ENCODE peak calls at places on chromosomes 6 and 20, in ten cellular contexts. One of them, this sample, is unnamed.

GRCh38 chr6:99393366-99393697 is 663 bp downstream of the COQ3 start:
- DNase-seq in ascending aorta: no peak
- DNase-seq in LNCaP clone FGC: no peak
- DNase-seq in brain microvascular endothelial cell: no peak
- DNase-seq in HFF-Myc: no peak
- DNase-seq in AG04450: no peak
- DNase-seq in BJ: no peak
- DNase-seq in left lung: no peak
- DNase-seq in lower lobe of right lung: no peak
- DNase-seq in A549: no peak
- DNase-seq in this sample: no peak

GRCh38 chr20:20732641-20733040 is 20.2 kb upstream of the RALGAPA2 start:
- DNase-seq in AG04450: no peak
- DNase-seq in brain microvascular endothelial cell: no peak
- DNase-seq in lower lobe of right lung: no peak
- DNase-seq in LNCaP clone FGC: no peak
- DNase-seq in BJ: no peak
- DNase-seq in left lung: no peak
- DNase-seq in HFF-Myc: no peak
- DNase-seq in ascending aorta: no peak
- DNase-seq in A549: no peak
- DNase-seq in this sample: no peak

GRCh38 chr6:100549406-100550167 is 84.9 kb upstream of the SIM1 start:
- DNase-seq in left lung: no peak
- DNase-seq in AG04450: peak
- DNase-seq in A549: no peak
- DNase-seq in BJ: peak
- DNase-seq in lower lobe of right lung: no peak
- DNase-seq in brain microvascular endothelial cell: peak
- DNase-seq in LNCaP clone FGC: no peak
- DNase-seq in ascending aorta: no peak
- DNase-seq in HFF-Myc: no peak
- DNase-seq in this sample: no peak

GRCh38 chr6:79167931-79168694 is 66.4 kb downstream of the HMGN3 start:
- DNase-seq in HFF-Myc: no peak
- DNase-seq in lower lobe of right lung: no peak
- DNase-seq in BJ: no peak
- DNase-seq in LNCaP clone FGC: no peak
- DNase-seq in brain microvascular endothelial cell: peak
- DNase-seq in ascending aorta: no peak
- DNase-seq in A549: no peak
- DNase-seq in AG04450: no peak
- DNase-seq in left lung: no peak
- DNase-seq in this sample: no peak

GRCh38 chr6:170443151-170443662 is 109.9 kb downstream of the PSMB1 start:
- DNase-seq in AG04450: no peak
- DNase-seq in lower lobe of right lung: no peak
- DNase-seq in HFF-Myc: no peak
- DNase-seq in A549: no peak
- DNase-seq in ascending aorta: peak
- DNase-seq in left lung: no peak
- DNase-seq in LNCaP clone FGC: no peak
- DNase-seq in brain microvascular endothelial cell: no peak
- DNase-seq in BJ: no peak
- DNase-seq in this sample: no peak

GRCh38 chr20:23128461-23129125 is 42.5 kb upstream of the CD93 start:
- DNase-seq in A549: no peak
- DNase-seq in ascending aorta: no peak
- DNase-seq in BJ: no peak
- DNase-seq in LNCaP clone FGC: no peak
- DNase-seq in AG04450: no peak
- DNase-seq in brain microvascular endothelial cell: no peak
- DNase-seq in lower lobe of right lung: no peak
- DNase-seq in HFF-Myc: no peak
- DNase-seq in left lung: peak
- DNase-seq in this sample: no peak

GRCh38 chr6:36873612-36874011 is 991 bp downstream of the PPIL1 start:
- DNase-seq in AG04450: no peak
- DNase-seq in ascending aorta: no peak
- DNase-seq in A549: peak
- DNase-seq in left lung: no peak
- DNase-seq in HFF-Myc: no peak
- DNase-seq in BJ: no peak
- DNase-seq in LNCaP clone FGC: no peak
- DNase-seq in lower lobe of right lung: no peak
- DNase-seq in brain microvascular endothelial cell: no peak
- DNase-seq in this sample: no peak

GRCh38 chr6:18264338-18265098 is at the start of gene DEK:
- DNase-seq in left lung: peak
- DNase-seq in HFF-Myc: peak
- DNase-seq in AG04450: peak
- DNase-seq in LNCaP clone FGC: no peak
- DNase-seq in lower lobe of right lung: peak
- DNase-seq in A549: peak
- DNase-seq in BJ: no peak
- DNase-seq in brain microvascular endothelial cell: peak
- DNase-seq in ascending aorta: peak
- DNase-seq in this sample: peak

GRCh38 chr6:22003219-22003779 is 293.5 kb downstream of the PRL start:
- DNase-seq in A549: no peak
- DNase-seq in left lung: no peak
- DNase-seq in AG04450: no peak
- DNase-seq in lower lobe of right lung: no peak
- DNase-seq in ascending aorta: no peak
- DNase-seq in BJ: peak
- DNase-seq in brain microvascular endothelial cell: no peak
- DNase-seq in HFF-Myc: no peak
- DNase-seq in LNCaP clone FGC: no peak
- DNase-seq in this sample: no peak

GRCh38 chr6:17419189-17419575 is 25.8 kb downstream of the CAP2 start:
- DNase-seq in ascending aorta: no peak
- DNase-seq in brain microvascular endothelial cell: no peak
- DNase-seq in LNCaP clone FGC: no peak
- DNase-seq in lower lobe of right lung: no peak
- DNase-seq in BJ: peak
- DNase-seq in HFF-Myc: no peak
- DNase-seq in left lung: no peak
- DNase-seq in AG04450: no peak
- DNase-seq in A549: no peak
- DNase-seq in this sample: no peak

GRCh38 chr6:144285798-144286502 is 815 bp downstream of the UTRN start:
- DNase-seq in left lung: peak
- DNase-seq in BJ: no peak
- DNase-seq in AG04450: no peak
- DNase-seq in brain microvascular endothelial cell: peak
- DNase-seq in lower lobe of right lung: peak
- DNase-seq in A549: peak
- DNase-seq in LNCaP clone FGC: peak
- DNase-seq in HFF-Myc: no peak
- DNase-seq in ascending aorta: peak
- DNase-seq in this sample: no peak

GRCh38 chr20:57246008-57246407 is 20.4 kb downstream of the BMP7 start:
- DNase-seq in brain microvascular endothelial cell: no peak
- DNase-seq in left lung: no peak
- DNase-seq in ascending aorta: no peak
- DNase-seq in A549: no peak
- DNase-seq in lower lobe of right lung: no peak
- DNase-seq in LNCaP clone FGC: no peak
- DNase-seq in AG04450: no peak
- DNase-seq in HFF-Myc: no peak
- DNase-seq in BJ: no peak
- DNase-seq in this sample: no peak
- H3K4me3 ChIP-seq in brain microvascular endothelial cell: no peak
- H3K4me3 ChIP-seq in left lung: no peak
- H3K4me3 ChIP-seq in ascending aorta: no peak
- H3K4me3 ChIP-seq in A549: no peak
- H3K4me3 ChIP-seq in lower lobe of right lung: no peak
- H3K4me3 ChIP-seq in LNCaP clone FGC: no peak
- H3K4me3 ChIP-seq in AG04450: no peak
- H3K4me3 ChIP-seq in HFF-Myc: no peak
- H3K4me3 ChIP-seq in BJ: no peak
- H3K4me3 ChIP-seq in this sample: no peak

DNA sequence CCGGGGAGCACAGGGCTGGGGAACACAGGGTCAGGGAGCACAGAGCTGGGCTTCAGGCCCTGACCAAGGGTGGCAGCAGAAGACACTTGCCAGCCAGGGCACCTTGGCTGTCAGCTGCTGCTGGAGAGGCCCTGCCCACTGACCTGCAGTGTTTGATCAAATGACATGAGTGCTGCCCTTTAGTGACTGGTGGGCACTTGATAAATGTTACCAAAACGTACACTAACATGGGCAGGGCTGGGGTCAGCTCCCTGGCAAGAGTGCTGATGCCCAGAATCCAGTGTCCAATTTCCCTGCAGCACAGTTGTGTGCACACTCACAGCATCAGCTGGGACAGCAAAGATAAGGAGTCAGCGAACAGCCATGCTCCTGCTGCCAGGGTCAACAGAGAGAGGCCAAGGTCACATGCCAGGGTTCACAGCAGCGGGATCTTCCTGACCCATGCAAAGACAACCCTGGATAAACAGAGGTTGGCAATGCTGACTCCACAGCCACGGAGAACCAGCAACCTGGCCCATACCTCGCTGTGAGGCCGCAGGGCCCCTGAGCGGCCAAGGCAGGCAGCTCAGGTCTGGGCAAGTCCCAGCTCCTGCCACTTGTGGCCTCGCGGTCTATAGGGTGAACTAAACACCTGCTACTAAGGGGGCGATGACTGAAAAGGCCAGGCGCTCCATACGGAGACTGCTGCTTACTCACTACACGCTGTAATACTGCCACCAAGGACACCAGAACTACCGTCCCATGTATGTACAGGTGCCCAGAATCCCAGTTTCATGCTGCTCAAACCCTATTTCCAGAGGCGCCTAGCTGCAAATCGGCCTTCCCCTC is 46.3 kb downstream of the NINL start:
- DNase-seq in A549: no peak
- DNase-seq in BJ: no peak
- DNase-seq in HFF-Myc: no peak
- DNase-seq in ascending aorta: no peak
- DNase-seq in LNCaP clone FGC: no peak
- DNase-seq in left lung: peak
- DNase-seq in brain microvascular endothelial cell: no peak
- DNase-seq in AG04450: no peak
- DNase-seq in lower lobe of right lung: no peak
- DNase-seq in this sample: no peak
- H3K4me3 ChIP-seq in A549: no peak
- H3K4me3 ChIP-seq in BJ: no peak
- H3K4me3 ChIP-seq in HFF-Myc: no peak
- H3K4me3 ChIP-seq in ascending aorta: peak
- H3K4me3 ChIP-seq in LNCaP clone FGC: no peak
- H3K4me3 ChIP-seq in left lung: no peak
- H3K4me3 ChIP-seq in brain microvascular endothelial cell: no peak
- H3K4me3 ChIP-seq in AG04450: no peak
- H3K4me3 ChIP-seq in lower lobe of right lung: peak
- H3K4me3 ChIP-seq in this sample: no peak

DNA sequence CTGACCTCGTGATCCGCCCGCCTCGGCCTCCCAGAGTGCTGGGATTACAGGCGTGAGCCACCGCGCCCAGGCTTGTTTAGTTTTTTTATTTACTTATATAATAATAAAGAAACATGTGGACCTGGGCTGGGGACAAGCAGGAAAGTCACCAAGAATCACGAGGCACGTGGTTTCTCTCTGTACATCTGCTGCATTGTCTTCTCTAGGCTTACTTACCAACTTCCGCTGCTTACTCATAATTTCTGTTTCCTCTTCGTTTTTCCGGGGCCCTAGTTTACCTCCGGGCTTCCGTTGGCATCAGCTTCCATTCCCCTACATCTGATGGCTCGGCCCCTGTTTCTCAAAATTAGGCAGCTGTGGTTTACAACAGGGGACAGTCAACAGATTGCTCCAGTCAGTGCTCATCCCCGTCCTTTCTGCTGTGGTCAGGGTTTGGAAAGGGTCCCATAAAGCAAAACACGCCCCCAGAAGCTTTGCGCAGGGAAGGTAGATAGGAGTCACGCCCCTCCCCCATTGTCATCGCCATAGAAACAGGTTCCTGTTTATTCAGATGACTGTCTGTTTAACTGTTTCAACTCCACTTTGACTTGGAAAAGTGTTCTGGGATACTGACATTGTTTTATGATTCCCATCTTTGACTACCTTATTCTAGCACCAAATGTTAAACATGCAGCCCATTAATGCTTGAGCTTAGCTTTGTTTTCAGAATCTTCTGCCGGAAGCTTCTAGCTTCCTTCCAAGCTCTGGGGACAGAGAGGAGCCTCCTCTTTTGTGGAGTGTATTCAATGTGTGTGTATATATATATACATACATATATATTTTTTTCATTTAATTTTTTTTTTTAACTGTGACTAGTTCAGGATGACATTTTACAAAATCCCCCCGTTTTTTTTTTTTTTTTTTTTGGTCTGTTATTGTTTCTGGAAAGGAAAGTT is 32.0 kb upstream of the TXLNB start:
- DNase-seq in brain microvascular endothelial cell: peak
- DNase-seq in ascending aorta: peak
- DNase-seq in AG04450: peak
- DNase-seq in HFF-Myc: peak
- DNase-seq in LNCaP clone FGC: no peak
- DNase-seq in A549: no peak
- DNase-seq in lower lobe of right lung: peak
- DNase-seq in BJ: no peak
- DNase-seq in left lung: peak
- DNase-seq in this sample: peak
- H3K4me3 ChIP-seq in brain microvascular endothelial cell: peak
- H3K4me3 ChIP-seq in ascending aorta: no peak
- H3K4me3 ChIP-seq in AG04450: peak
- H3K4me3 ChIP-seq in HFF-Myc: no peak
- H3K4me3 ChIP-seq in LNCaP clone FGC: no peak
- H3K4me3 ChIP-seq in A549: no peak
- H3K4me3 ChIP-seq in lower lobe of right lung: peak
- H3K4me3 ChIP-seq in BJ: no peak
- H3K4me3 ChIP-seq in left lung: no peak
- H3K4me3 ChIP-seq in this sample: peak

DNA sequence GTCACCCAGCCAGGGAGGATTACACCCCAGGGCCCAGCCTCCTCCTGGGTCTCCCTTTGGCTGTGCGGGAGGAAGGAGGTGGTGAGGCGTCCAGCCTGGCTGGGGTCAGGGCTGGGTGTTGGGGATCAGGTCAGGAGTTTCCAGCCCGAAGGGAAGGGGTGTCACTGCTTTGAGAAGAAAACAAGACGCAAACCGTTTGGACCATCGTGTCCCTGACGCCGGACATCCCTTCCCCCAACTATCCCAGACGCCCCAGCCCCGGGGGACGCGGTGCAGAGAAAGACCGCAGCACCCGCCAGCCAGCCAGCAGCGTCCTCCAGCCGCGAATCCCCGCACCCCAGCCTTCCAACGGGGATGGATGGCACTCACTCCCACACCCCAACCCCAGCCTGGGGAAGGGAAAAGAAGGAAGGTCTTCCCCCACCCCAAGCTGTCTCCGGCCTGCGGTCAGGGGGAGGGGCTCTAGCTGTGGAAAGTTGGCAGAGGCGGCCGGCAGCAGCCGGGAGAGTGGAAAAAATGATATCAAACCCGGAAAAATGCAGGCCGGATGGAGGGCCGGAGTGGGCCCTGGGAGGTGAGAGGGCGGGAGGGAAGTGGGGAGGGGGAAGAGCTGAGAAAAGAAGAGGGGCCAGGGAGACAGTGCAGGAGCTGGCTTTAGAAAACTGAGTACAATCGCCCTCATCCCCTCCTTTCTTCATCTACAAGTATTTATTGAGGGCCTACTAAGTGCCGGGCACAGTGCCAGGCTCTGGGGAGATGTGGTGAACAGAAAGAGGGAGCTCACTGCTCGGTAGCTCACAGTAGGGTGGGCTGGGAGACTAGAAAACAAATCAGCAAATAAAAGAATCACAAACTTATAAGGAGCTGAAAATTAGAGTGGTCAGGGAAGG is 10.6 kb downstream of the REM1 start:
- DNase-seq in HFF-Myc: no peak
- DNase-seq in left lung: peak
- DNase-seq in AG04450: no peak
- DNase-seq in LNCaP clone FGC: no peak
- DNase-seq in lower lobe of right lung: peak
- DNase-seq in brain microvascular endothelial cell: peak
- DNase-seq in A549: no peak
- DNase-seq in BJ: no peak
- DNase-seq in ascending aorta: peak
- DNase-seq in this sample: no peak
- H3K4me3 ChIP-seq in HFF-Myc: no peak
- H3K4me3 ChIP-seq in left lung: no peak
- H3K4me3 ChIP-seq in AG04450: peak
- H3K4me3 ChIP-seq in LNCaP clone FGC: no peak
- H3K4me3 ChIP-seq in lower lobe of right lung: peak
- H3K4me3 ChIP-seq in brain microvascular endothelial cell: peak
- H3K4me3 ChIP-seq in A549: no peak
- H3K4me3 ChIP-seq in BJ: no peak
- H3K4me3 ChIP-seq in ascending aorta: no peak
- H3K4me3 ChIP-seq in this sample: no peak

This sample was measured in effector memory CD4-positive, alpha-beta T cell.